ENCODE peak calls at places on chromosome 16, in four cellular contexts. E is Peyer's patch, Y is testis, F is tibial nerve. W is an unnamed sample.

GRCh38 chr16:7217797-7218196 is 114.8 kb upstream of the RBFOX1 start:
- DNase-seq in E (no peak), Y (no peak), F (no peak), W (no peak)

GRCh38 chr16:28157768-28158535 is 53.8 kb downstream of the XPO6 start:
- DNase-seq in E (no peak), Y (no peak), F (peak; percentile 49), W (no peak)

GRCh38 chr16:85462405-85463227 is 150.5 kb upstream of the GSE1 start:
- DNase-seq in Y (peak; percentile 83), F (no peak), E (no peak), W (peak; percentile 51)

GRCh38 chr16:86379505-86379846 is 130.9 kb upstream of the FOXF1 start:
- DNase-seq in E (no peak), F (no peak), Y (no peak), W (no peak)

GRCh38 chr16:12584488-12585233 is 219.0 kb downstream of the CPPED1 start:
- DNase-seq in F (no peak), E (no peak), Y (peak; percentile 65), W (no peak)

GRCh38 chr16:50372611-50373344 is 4.0 kb upstream of the BRD7 start:
- DNase-seq in Y (no peak), E (no peak), F (no peak), W (no peak)

GRCh38 chr16:58102665-58103427 is 26.3 kb downstream of the CFAP20 start:
- DNase-seq in F (no peak), Y (no peak), E (no peak), W (no peak)

GRCh38 chr16:10308305-10309193 is 77.3 kb upstream of the ATF7IP2 start:
- DNase-seq in F (no peak), E (no peak), Y (no peak), W (peak; percentile 16)

GRCh38 chr16:21208831-21209230 is 2.5 kb downstream of the ZP2 start:
- DNase-seq in E (no peak), Y (no peak), F (no peak), W (no peak)

GRCh38 chr16:79600636-79601091 is at the start of gene MAF:
- DNase-seq in E (peak; percentile 85), F (peak; percentile 91), Y (peak; percentile 99), W (peak; percentile 95)
- TF ChIP-seq POLR2A in E (peak; percentile 90), F (peak; percentile 50), Y (peak; percentile 19), W (no peak)

GRCh38 chr16:89170346-89171215 is 967 bp upstream of the CDH15 start:
- DNase-seq in E (peak; percentile 40), F (no peak), Y (no peak), W (peak; percentile 64)

GRCh38 chr16:89171216-89172170 is at the start of gene CDH15:
- DNase-seq in E (peak; percentile 95), Y (peak; percentile 93), F (peak; percentile 72), W (peak; percentile 97)

GRCh38 chr16:89173629-89173921 is 2.0 kb downstream of the CDH15 start:
- DNase-seq in Y (no peak), E (no peak), F (no peak), W (no peak)

GRCh38 chr16:89172901-89173628 is 1.5 kb downstream of the CDH15 start:
- DNase-seq in E (no peak), Y (no peak), F (no peak), W (no peak)

DNA sequence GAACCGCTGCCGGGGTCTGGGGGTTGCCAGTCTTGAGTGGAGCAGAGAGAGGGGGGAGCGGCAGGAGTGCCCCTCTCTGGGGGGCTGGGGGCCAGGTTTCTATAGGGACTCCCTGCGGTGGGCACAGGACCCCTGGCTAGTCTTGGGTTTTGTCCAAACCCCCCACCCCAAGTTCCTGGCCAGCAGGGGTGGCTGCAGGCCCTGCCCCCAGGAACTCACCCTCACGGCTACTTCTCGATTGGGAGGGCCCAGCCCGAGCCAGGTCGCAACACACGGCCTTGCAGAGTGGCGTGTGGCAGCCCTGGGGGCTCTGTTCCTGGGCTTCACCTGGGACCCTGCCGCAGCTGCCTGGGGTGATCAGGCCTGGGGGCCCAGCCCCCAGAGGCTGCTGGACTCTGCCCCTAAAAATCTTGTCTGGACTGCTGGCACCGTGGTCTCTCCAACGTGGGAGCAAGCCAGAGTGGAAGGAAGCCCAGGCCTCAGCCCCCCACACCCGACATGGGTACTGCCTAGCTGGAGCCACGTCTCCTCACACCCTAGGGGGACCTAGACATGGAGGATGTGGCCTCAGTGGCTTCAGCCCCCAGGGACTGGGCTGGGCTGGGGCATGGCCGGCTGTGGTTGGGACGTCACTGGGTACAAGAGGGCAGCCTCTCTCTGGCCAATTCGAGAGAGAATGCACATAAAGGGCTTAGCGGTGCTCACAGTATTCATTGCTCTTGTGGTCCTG is 788 bp downstream of the CDH15 start:
- DNase-seq in E (no peak), Y (no peak), F (no peak), W (no peak)
- H3K4me3 ChIP-seq in E (no peak overlapping the region), Y (no peak overlapping the region), F (no peak overlapping the region), W (no peak overlapping the region)

GRCh38 chr16:84315422-84315821 is 20.7 kb downstream of the WFDC1 start:
- DNase-seq in F (no peak), E (no peak), Y (no peak), W (no peak)
- TF ChIP-seq POLR2A in F (no peak), E (no peak), Y (no peak), W (no peak)

DNA sequence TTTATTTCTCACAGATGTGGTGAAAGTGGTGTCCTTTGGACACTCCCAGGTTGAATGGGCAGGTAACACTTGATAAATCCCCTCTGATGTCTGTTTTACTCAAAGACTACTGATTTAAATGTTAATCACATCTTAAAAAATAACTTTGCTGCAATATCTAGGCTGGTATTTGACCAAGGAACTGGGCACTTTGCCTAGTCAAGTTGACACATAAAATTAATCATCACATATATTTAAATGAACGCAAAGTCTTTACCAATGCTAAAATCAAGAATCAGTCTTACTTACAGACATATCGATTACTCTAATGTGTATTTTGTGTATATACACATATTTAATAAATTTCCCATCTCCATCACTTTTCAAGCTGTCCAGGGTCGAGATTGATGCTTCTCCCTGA is 7.0 kb downstream of the MT2A start:
- DNase-seq in E (no peak), Y (no peak), F (no peak), W (no peak)
- H3K4me3 ChIP-seq in E (no peak overlapping the region), Y (no peak overlapping the region), F (no peak overlapping the region), W (no peak overlapping the region)

GRCh38 chr16:87948735-87949070 is 2.5 kb upstream of the BANP start:
- DNase-seq in Y (no peak), F (no peak), E (no peak), W (no peak)

GRCh38 chr16:87949071-87949744 is 2.0 kb upstream of the BANP start:
- DNase-seq in F (no peak), Y (no peak), E (peak; percentile 68), W (no peak)

GRCh38 chr16:87952751-87953150 is 1.5 kb downstream of the BANP start:
- DNase-seq in F (no peak), Y (no peak), E (no peak), W (no peak)

GRCh38 chr16:87951550-87952538 is 610 bp downstream of the BANP start:
- DNase-seq in F (no peak), Y (no peak), E (no peak), W (no peak)

GRCh38 chr16:87950765-87951549 is at the start of gene BANP:
- DNase-seq in E (peak; percentile 99), F (peak; percentile 92), Y (peak; percentile 99), W (peak; percentile 98)
- TF ChIP-seq POLR2A in E (no peak), F (peak; percentile 75), Y (peak; percentile 42), W (no peak)

GRCh38 chr16:19167710-19168172 is 299 bp upstream of the SYT17 start:
- DNase-seq in E (peak; percentile 38), F (no peak), Y (peak; percentile 58), W (peak; percentile 81)
- H3K4me3 ChIP-seq in E (peak overlapping the region; percentile 40), F (peak overlapping the region; percentile 52), Y (peak overlapping the region; percentile 42), W (peak overlapping the region; percentile 90)

DNA sequence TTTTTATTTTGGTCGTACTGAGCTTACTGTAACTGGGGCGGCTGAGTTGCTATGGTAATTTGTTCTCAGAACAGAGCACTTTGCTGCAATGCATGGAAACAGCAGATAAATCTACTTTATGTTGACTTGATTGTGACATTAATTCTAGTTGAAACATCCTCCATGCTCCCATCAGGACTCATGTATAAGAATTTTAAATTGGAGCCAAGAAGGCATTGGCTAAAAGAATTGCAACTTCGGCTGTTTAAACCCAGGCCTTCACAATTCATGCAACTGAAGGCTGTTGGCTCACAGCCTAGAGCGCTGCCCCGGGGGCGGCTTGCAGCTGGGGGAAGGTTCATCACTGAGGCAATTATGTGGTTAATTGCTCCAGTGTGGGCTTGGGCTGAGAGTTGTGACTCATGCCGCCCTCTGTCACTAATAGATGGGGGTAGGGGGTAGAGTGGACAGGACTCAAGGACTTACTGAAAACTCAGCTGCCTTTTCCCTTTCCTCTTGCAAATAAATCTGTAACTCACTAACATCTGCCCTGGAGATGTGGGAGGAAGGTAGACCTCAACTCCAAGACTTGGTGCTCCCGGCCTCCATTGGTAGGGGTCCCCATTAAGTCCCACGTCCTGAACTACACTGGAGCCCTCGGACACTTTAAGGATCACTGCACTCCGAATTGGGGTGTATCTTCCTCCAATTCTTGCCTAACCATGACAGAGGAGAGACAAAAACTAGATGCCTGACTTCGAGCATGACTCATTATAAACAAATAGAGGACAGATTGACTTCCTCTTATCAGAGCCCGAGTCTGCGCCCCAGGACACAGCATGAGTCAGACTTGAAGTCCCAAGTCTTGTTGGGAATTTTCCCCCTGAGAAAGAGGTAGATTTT is 37.5 kb downstream of the ERCC4 start:
- DNase-seq in Y (peak; percentile 53), F (peak; percentile 60), E (peak; percentile 62), W (peak; percentile 56)
- TF ChIP-seq POLR2A in Y (no peak), F (no peak), E (no peak), W (no peak)

GRCh38 chr16:11330526-11331237 is 14.6 kb upstream of the RMI2 start:
- DNase-seq in F (no peak), E (no peak), Y (no peak), W (no peak)

GRCh38 chr16:11329891-11330290 is 15.4 kb upstream of the RMI2 start:
- DNase-seq in E (no peak), F (no peak), Y (no peak), W (no peak)

GRCh38 chr16:11333696-11334095 is 11.6 kb upstream of the RMI2 start:
- DNase-seq in Y (no peak), F (no peak), E (no peak), W (no peak)

GRCh38 chr16:11333010-11333409 is 12.2 kb upstream of the RMI2 start:
- DNase-seq in F (no peak), Y (no peak), E (no peak), W (no peak)

GRCh38 chr16:11331967-11332366 is 13.3 kb upstream of the RMI2 start:
- DNase-seq in F (no peak), Y (no peak), E (no peak), W (no peak)
- H3K4me3 ChIP-seq in F (no peak overlapping the region), Y (no peak overlapping the region), E (no peak overlapping the region), W (no peak overlapping the region)

DNA sequence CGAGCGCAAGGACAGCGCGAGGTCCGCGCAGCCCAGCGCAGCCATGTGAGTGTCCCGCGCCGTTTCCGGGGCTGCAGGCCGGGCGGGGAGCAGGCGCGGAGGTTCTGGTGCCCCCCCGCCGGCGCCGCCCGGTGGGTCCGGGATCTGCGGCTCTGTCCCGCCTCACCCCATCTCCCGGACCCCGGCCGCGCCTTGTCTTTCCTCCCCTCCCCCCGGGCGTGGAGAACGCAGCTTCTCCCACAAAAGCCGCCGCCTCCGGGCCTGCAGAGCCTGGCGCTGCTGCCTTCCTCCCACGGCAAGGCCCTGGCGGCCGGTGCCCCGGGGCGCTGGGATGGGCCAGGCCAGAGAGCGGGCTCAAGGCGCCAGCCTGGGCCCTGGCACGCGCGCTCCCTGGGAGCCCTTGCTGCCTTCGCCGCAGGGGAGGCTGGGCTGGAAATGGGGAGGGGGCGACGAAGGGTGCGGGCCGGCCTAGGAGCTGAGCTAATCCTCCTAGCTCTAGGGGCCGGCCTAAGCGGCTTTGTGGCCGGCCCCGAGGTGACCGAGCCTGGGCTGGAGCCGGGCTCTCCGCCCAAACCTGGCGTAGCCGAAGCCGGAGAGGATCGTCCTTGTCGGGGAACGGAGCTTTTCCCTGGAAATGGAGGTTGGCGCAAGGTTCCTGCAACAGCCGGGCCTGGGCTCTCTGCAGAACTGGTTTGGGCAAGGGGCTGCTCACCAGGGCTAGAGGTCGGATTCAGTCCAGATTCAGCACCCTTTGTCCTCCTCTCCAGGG is 425 bp downstream of the RIPOR1 start:
- DNase-seq in E (no peak), Y (no peak), F (no peak), W (no peak)
- TF ChIP-seq POLR2A in E (no peak), Y (no peak), F (no peak), W (no peak)

W was measured in stomach.